ENCODE peak calls at places on chromosomes 3 and 15, in five cellular contexts. Z is AG08396, Q is Kasumi-1, F is anterior cingulate cortex, H is thoracic aorta. X is an unnamed sample.

GRCh38 chr3:143170676-143171075 is 51.1 kb downstream of the CHST2 start:
- DNase-seq in F (no peak), Q (peak; percentile 50), Z (no peak), H (no peak), X (no peak)

GRCh38 chr3:44048196-44048924 is 193.3 kb upstream of the TOPAZ1 start:
- DNase-seq in Q (no peak), Z (no peak), H (no peak), F (no peak), X (peak; percentile 13)

GRCh38 chr3:16927485-16927884 is 42.7 kb downstream of the PLCL2 start:
- DNase-seq in H (no peak), Z (no peak), F (no peak), Q (no peak), X (no peak)

GRCh38 chr15:63331456-63331855 is 50.2 kb downstream of the CA12 start:
- DNase-seq in Q (no peak), H (no peak), F (no peak), Z (no peak), X (peak; percentile 68)

GRCh38 chr3:104388624-104389023 is 978.1 kb upstream of the ALCAM start:
- DNase-seq in H (no peak), F (no peak), Q (peak; percentile 18), Z (no peak), X (no peak)

GRCh38 chr3:172347895-172348680 is 100.2 kb downstream of the GHSR start:
- DNase-seq in Q (no peak), F (no peak), Z (no peak), H (no peak), X (no peak)

GRCh38 chr3:138451595-138452162 is 17.3 kb downstream of the ESYT3 start:
- DNase-seq in Z (no peak), F (no peak), Q (no peak), H (no peak), X (no peak)

GRCh38 chr3:61562042-61562809 is 855 bp downstream of the PTPRG start:
- DNase-seq in H (no peak), Q (peak; percentile 27), F (no peak), Z (peak; percentile 48), X (no peak)

GRCh38 chr3:188508454-188508853 is 354.5 kb downstream of the LPP start:
- DNase-seq in Z (no peak), H (no peak), Q (no peak), F (no peak), X (no peak)

GRCh38 chr15:43218908-43219706 is 1.7 kb downstream of the EPB42 start:
- DNase-seq in Q (no peak), F (no peak), H (no peak), Z (no peak), X (peak; percentile 66)

GRCh38 chr3:190739726-190740230 is 122.7 kb downstream of the GMNC start:
- DNase-seq in Z (no peak), F (no peak), H (no peak), Q (no peak), X (no peak)

GRCh38 chr15:29825205-29825604 is 2.9 kb upstream of the TJP1 start:
- DNase-seq in Z (no peak), F (no peak), Q (peak; percentile 5), H (no peak), X (no peak)

GRCh38 chr3:60175680-60176079 is 1075.6 kb downstream of the FHIT start:
- DNase-seq in F (no peak), Z (no peak), Q (no peak), H (no peak), X (no peak)

GRCh38 chr15:86138798-86139197 is 59.1 kb downstream of the AGBL1 start:
- DNase-seq in H (no peak), F (no peak), Z (no peak), Q (no peak), X (no peak)

GRCh38 chr15:64623347-64624024 is 151.9 kb downstream of the RBPMS2 start:
- DNase-seq in H (no peak), Q (no peak), Z (no peak), F (no peak), X (no peak)

GRCh38 chr15:100330629-100331215 is 11.1 kb downstream of the ADAMTS17 start:
- DNase-seq in Z (no peak), Q (peak; percentile 16), H (no peak), F (no peak), X (peak; percentile 58)

GRCh38 chr3:31041161-31041978 is 146.9 kb upstream of the GADL1 start:
- DNase-seq in H (no peak), F (no peak), Q (no peak), Z (peak; percentile 76), X (no peak)

GRCh38 chr3:86990171-86990733 is 697 bp downstream of the VGLL3 start:
- DNase-seq in Z (peak; percentile 54), H (no peak), Q (no peak), F (no peak), X (no peak)

GRCh38 chr15:75367406-75367912 is 948 bp downstream of the MAN2C1 start:
- DNase-seq in Q (no peak), Z (no peak), F (no peak), H (no peak), X (peak; percentile 77)

GRCh38 chr15:51023499-51023898 is 71.2 kb downstream of the TNFAIP8L3 start:
- DNase-seq in F (no peak), Q (no peak), Z (no peak), H (no peak), X (no peak)

GRCh38 chr3:156378871-156379270 is 176.0 kb downstream of the SSR3 start:
- DNase-seq in Q (no peak), Z (no peak), H (no peak), F (no peak), X (no peak)

GRCh38 chr15:40595219-40595618 is 1.2 kb downstream of the KNL1 start:
- DNase-seq in F (no peak), Z (no peak), H (no peak), Q (no peak), X (no peak)

GRCh38 chr15:51621917-51622268 is 678 bp downstream of the DMXL2 start:
- DNase-seq in Q (peak; percentile 37), H (peak; percentile 2), F (peak; percentile 44), Z (peak; percentile 73), X (peak; percentile 17)

GRCh38 chr3:126357299-126358037 is at the start of gene KLF15:
- DNase-seq in H (no peak), Q (peak; percentile 32), Z (peak; percentile 98), F (peak; percentile 87), X (peak; percentile 84)

GRCh38 chr3:25348996-25349576 is 79.0 kb upstream of the RARB start:
- DNase-seq in Q (no peak), Z (no peak), H (no peak), F (no peak), X (no peak)

GRCh38 chr3:183265157-183265642 is 12.1 kb downstream of the B3GNT5 start:
- DNase-seq in Z (no peak), H (no peak), Q (peak; percentile 92), F (no peak), X (no peak)

GRCh38 chr15:96327155-96327741 is 3.3 kb upstream of the NR2F2 start:
- DNase-seq in Z (peak; percentile 68), Q (peak; percentile 92), H (no peak), F (no peak), X (no peak)

GRCh38 chr3:192655627-192656026 is 71.7 kb downstream of the FGF12 start:
- DNase-seq in H (no peak), F (no peak), Z (no peak), Q (no peak), X (no peak)

GRCh38 chr3:117356296-117356695 is 646.7 kb downstream of the TUSC7 start:
- DNase-seq in H (no peak), F (no peak), Q (no peak), Z (no peak), X (no peak)

GRCh38 chr3:13019243-13019701 is 54.0 kb downstream of the IQSEC1 start:
- DNase-seq in Z (peak; percentile 90), H (no peak), F (no peak), Q (no peak), X (no peak)